ENCODE peak calls at places on chromosomes 3 and 15, in five cellular contexts. C is ascending aorta, X is cardiac muscle cell, A is heart left ventricle, W is MM.1S. I is an unnamed sample. For H3K4me1, the result is how much of the 10 kb centered on the place peaks cover.

GRCh38 chr3:151035072-151035471 is 50.4 kb upstream of the MED12L start:
- DNase-seq in C (no peak), X (no peak), A (no peak), W (no peak), I (no peak)

GRCh38 chr15:75138016-75138999 is 63.4 kb upstream of the C15orf39 start:
- DNase-seq in C (no peak), X (peak), A (no peak), W (no peak), I (no peak)

GRCh38 chr3:158769519-158770253 is 32.2 kb upstream of the MFSD1 start:
- DNase-seq in C (no peak), X (peak), A (no peak), W (no peak), I (no peak)

GRCh38 chr3:151432624-151433372 is 28.1 kb downstream of the IGSF10 start:
- DNase-seq in C (no peak), X (no peak), A (no peak), W (no peak), I (no peak)

GRCh38 chr15:63521405-63522142 is 17.2 kb downstream of the USP3 start:
- DNase-seq in C (no peak), X (no peak), A (no peak), W (no peak), I (no peak)

GRCh38 chr3:151183253-151183652 is 19.8 kb downstream of the GPR171 start:
- DNase-seq in C (no peak), X (no peak), A (no peak), W (no peak), I (no peak)

GRCh38 chr15:70856884-70857546 is 3.1 kb upstream of the LARP6 start:
- DNase-seq in C (peak), X (peak), A (peak), W (no peak), I (no peak)

GRCh38 chr3:181052256-181052655 is 62.7 kb upstream of the DNAJC19 start:
- DNase-seq in C (no peak), X (no peak), A (no peak), W (no peak), I (no peak)

DNA sequence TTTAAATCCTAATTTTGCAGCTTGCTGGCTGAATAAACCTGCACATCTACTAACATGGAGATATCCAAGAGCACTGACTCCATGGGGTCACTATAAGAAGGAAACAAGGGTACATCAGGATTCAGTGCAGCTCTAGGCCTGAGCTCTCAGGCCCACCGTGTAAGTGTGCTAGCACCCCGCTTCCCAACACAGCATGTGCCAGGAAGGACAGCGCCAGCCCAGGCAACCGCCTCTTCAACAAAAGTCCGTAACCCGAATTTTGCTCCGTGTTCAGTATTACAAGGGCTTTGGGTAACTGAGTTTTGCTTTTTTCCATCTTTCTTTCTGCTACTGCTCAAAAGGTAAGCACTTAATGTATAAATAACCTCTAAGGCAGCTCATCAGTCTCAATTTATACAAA is 89.8 kb downstream of the LRIG1 start:
- DNase-seq in C (peak), X (no peak), A (no peak), W (no peak), I (no peak)
- H3K4me1 ChIP-seq in C (under half), X (under half), A (half or more), W (under half), I (under half)

DNA sequence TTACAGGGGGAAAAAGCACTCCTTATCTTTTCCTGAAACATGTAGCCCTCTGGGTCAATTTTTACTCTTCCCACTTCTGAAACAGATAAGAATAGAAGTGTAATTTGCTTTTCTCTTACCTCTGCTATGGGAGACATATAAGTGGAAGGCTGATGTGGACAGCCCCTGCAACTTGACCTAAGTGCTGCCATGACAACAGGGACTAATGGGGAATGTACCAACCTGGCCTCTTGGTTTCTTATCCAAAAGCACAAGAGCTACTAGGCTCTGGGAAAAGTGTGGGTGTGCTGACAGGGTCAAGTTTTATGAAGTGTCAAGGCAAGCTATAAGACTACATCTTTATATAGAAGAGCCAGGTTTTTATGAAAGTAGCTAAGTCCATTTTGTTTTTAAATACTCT is 1246.5 kb downstream of the OTOL1 start:
- DNase-seq in C (no peak), X (no peak), A (no peak), W (no peak), I (no peak)
- TF ChIP-seq CTCF in C (no peak), X (no peak), A (no peak), W (no peak), I (no peak)

GRCh38 chr15:67083135-67083766 is 17.8 kb downstream of the SMAD3 start:
- DNase-seq in C (no peak), X (no peak), A (no peak), W (no peak), I (no peak)

GRCh38 chr15:67080900-67081431 is 15.6 kb downstream of the SMAD3 start:
- DNase-seq in C (peak), X (peak), A (peak), W (peak), I (peak)

GRCh38 chr15:67084561-67084960 is 19.2 kb downstream of the SMAD3 start:
- DNase-seq in C (no peak), X (no peak), A (no peak), W (no peak), I (no peak)

GRCh38 chr15:67080118-67080899 is 14.9 kb downstream of the SMAD3 start:
- DNase-seq in C (peak), X (peak), A (no peak), W (peak), I (no peak)

GRCh38 chr15:67082007-67082536 is 16.7 kb downstream of the SMAD3 start:
- DNase-seq in C (no peak), X (no peak), A (no peak), W (peak), I (no peak)
- H3K4me1 ChIP-seq in C (under half), X (half or more), A (half or more), W (half or more), I (half or more)

DNA sequence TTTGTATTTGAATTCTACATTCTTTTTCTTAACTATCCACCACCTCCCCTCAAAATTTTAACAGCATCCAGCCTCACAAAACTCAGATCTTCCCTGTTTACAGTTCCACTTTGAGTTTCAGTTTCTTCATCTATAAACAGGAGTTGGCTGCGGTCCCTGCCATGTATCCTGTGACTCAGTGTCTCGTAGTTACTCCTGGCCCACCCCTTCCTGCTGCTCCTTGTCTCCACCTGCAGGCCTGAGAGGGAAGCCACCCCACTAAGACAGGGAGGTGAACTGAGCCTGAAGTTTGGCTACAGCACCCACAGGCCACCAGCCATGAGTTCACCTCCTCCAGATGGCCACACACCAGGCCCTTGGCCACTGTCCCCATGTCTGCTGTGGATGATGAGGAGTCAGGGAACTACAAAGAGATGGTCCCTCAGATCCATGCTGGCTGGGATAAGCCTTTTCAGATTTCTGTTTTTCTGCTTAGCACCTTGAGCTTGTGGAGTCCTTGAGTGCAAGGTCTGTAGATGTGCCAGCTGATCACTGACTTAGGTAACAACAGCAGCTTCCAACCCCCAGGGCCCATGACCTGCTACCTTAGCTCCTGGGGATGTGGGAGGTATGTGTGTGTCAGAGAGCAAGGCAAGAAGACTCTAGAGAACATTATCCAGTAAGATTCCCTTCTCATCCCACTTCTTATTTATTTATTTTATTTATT is 37.5 kb downstream of the CD86 start:
- DNase-seq in C (no peak), X (peak), A (no peak), W (peak), I (no peak)
- TF ChIP-seq CTCF in C (no peak), X (peak), A (no peak), W (peak), I (peak)